ENCODE peak calls at places on chromosomes 11 and 22, in four cellular contexts. M, H, C and T are unnamed samples.

GRCh38 chr11:122888162-122888561 is 5.6 kb downstream of the JHY start:
- DNase-seq in H (no peak), C (no peak), M (no peak), T (no peak)

GRCh38 chr11:67486481-67487195 is 3.8 kb downstream of the AIP start:
- DNase-seq in C (no peak), H (no peak), M (no peak), T (no peak)

GRCh38 chr22:35543702-35544101 is 3.1 kb downstream of the RASD2 start:
- DNase-seq in M (no peak), C (no peak), H (no peak), T (no peak)

GRCh38 chr11:75462117-75462653 is 29.2 kb upstream of the KLHL35 start:
- DNase-seq in M (no peak), C (no peak), H (no peak), T (no peak)

GRCh38 chr11:66059966-66060680 is 8.0 kb downstream of the SF3B2 start:
- DNase-seq in M (no peak), H (no peak), C (no peak), T (no peak)

GRCh38 chr22:30045901-30046715 is 34.2 kb upstream of the HORMAD2 start:
- DNase-seq in M (no peak), C (no peak), H (no peak), T (no peak)

GRCh38 chr11:19433791-19434190 is 193.0 kb upstream of the E2F8 start:
- DNase-seq in C (no peak), H (no peak), M (no peak), T (no peak)

GRCh38 chr11:120546312-120547205 is 35.0 kb downstream of the GRIK4 start:
- DNase-seq in H (peak; percentile 94), C (peak; percentile 83), M (peak; percentile 48), T (peak; percentile 45)

GRCh38 chr11:115518983-115519382 is 14.8 kb upstream of the CADM1 start:
- DNase-seq in C (no peak), H (no peak), M (no peak), T (no peak)

GRCh38 chr11:77672276-77672675 is 34.7 kb upstream of the CLNS1A start:
- DNase-seq in C (peak; percentile 83), H (peak; percentile 96), M (no peak), T (peak; percentile 33)

GRCh38 chr22:42992092-42992491 is 22.9 kb downstream of the PACSIN2 start:
- DNase-seq in M (no peak), C (no peak), H (no peak), T (no peak)

GRCh38 chr11:38646382-38646781 is 2048.3 kb upstream of the RAG2 start:
- DNase-seq in H (no peak), C (no peak), M (no peak), T (no peak)

GRCh38 chr11:12005476-12005875 is 3.0 kb downstream of the DKK3 start:
- DNase-seq in M (no peak), H (peak; percentile 75), C (peak; percentile 40), T (no peak)

GRCh38 chr11:66011239-66011784 is 496 bp upstream of the CST6 start:
- DNase-seq in H (peak; percentile 47), M (peak; percentile 98), C (no peak), T (peak; percentile 69)

GRCh38 chr22:22248878-22249277 is 4.3 kb downstream of the VPREB1 start:
- DNase-seq in M (no peak), H (no peak), C (no peak), T (no peak)

GRCh38 chr11:31882951-31883392 is 71.8 kb upstream of the PAX6 start:
- DNase-seq in H (no peak), C (no peak), M (no peak), T (no peak)

GRCh38 chr11:63567044-63567840 is 4.1 kb upstream of the PLAAT2 start:
- DNase-seq in H (peak; percentile 92), M (peak; percentile 77), C (peak; percentile 60), T (peak; percentile 99)

GRCh38 chr11:11186249-11186648 is 166.8 kb downstream of the CSNK2A3 start:
- DNase-seq in H (no peak), C (no peak), M (no peak), T (no peak)

GRCh38 chr11:20011294-20011951 is 148.9 kb downstream of the DBX1 start:
- DNase-seq in H (no peak), C (no peak), M (no peak), T (no peak)

GRCh38 chr22:48089601-48090331 is 1327.3 kb downstream of the TBC1D22A start:
- DNase-seq in H (peak; percentile 5), C (no peak), M (peak; percentile 7), T (no peak)

GRCh38 chr22:44870021-44870420 is 117.6 kb downstream of the ARHGAP8 start:
- DNase-seq in M (peak; percentile 62), H (peak; percentile 13), C (no peak), T (no peak)

GRCh38 chr11:114154271-114155047 is 94.9 kb downstream of the ZBTB16 start:
- DNase-seq in C (no peak), M (peak; percentile 14), H (peak; percentile 98), T (no peak)

GRCh38 chr11:16226245-16226644 is 130.1 kb downstream of the SOX6 start:
- DNase-seq in M (peak; percentile 77), C (no peak), H (peak; percentile 41), T (peak; percentile 74)

GRCh38 chr11:66070604-66071325 is 693 bp downstream of the PACS1 start:
- DNase-seq in H (peak; percentile 59), M (peak; percentile 52), C (no peak), T (no peak)

GRCh38 chr11:19768815-19769214 is 56.2 kb downstream of the NAV2 start:
- DNase-seq in H (no peak), M (no peak), C (no peak), T (no peak)

GRCh38 chr11:16239130-16240105 is 116.9 kb downstream of the SOX6 start:
- DNase-seq in C (no peak), M (no peak), H (no peak), T (no peak)

GRCh38 chr11:67082071-67082791 is 25.6 kb downstream of the RHOD start:
- DNase-seq in H (peak; percentile 25), M (peak; percentile 30), C (no peak), T (no peak)

GRCh38 chr22:47776329-47776728 is 1013.9 kb downstream of the TBC1D22A start:
- DNase-seq in M (no peak), H (no peak), C (no peak), T (no peak)

GRCh38 chr11:44028401-44028800 is 19.4 kb upstream of the ACCSL start:
- DNase-seq in C (no peak), H (no peak), M (no peak), T (no peak)

GRCh38 chr11:73361953-73362776 is 14.0 kb upstream of the RELT start:
- DNase-seq in C (no peak), H (no peak), M (no peak), T (no peak)
- TF ChIP-seq CTCF in C (no peak), H (no peak), M (no peak), T (no peak)

GRCh38 chr11:124799384-124800225 is 601 bp downstream of the MSANTD2 start:
- DNase-seq in M (peak; percentile 58), H (peak; percentile 28), C (no peak), T (no peak)

GRCh38 chr11:124801014-124801413 is 808 bp upstream of the MSANTD2 start:
- DNase-seq in M (no peak), C (no peak), H (peak; percentile 60), T (no peak)

GRCh38 chr11:124801636-124802312 is 1.6 kb upstream of the MSANTD2 start:
- DNase-seq in H (peak; percentile 26), C (peak; percentile 10), M (no peak), T (no peak)

GRCh38 chr11:124798991-124799383 is 1.2 kb downstream of the MSANTD2 start:
- DNase-seq in H (peak; percentile 68), M (peak; percentile 56), C (peak; percentile 28), T (no peak)

GRCh38 chr11:124800226-124800929 is at the start of gene MSANTD2:
- DNase-seq in H (peak; percentile 88), C (peak; percentile 29), M (peak; percentile 80), T (no peak)
- TF ChIP-seq CTCF in H (no peak), C (no peak), M (no peak), T (no peak)

GRCh38 chr11:17764446-17765218 is 30.1 kb downstream of the KCNC1 start:
- DNase-seq in M (no peak), H (no peak), C (no peak), T (no peak)

GRCh38 chr11:17760102-17761029 is 25.8 kb downstream of the KCNC1 start:
- DNase-seq in M (peak; percentile 70), H (peak; percentile 44), C (peak; percentile 10), T (peak; percentile 1)

GRCh38 chr11:17763703-17764102 is 29.1 kb downstream of the KCNC1 start:
- DNase-seq in H (no peak), C (no peak), M (no peak), T (no peak)

GRCh38 chr11:17763244-17763643 is 28.7 kb downstream of the KCNC1 start:
- DNase-seq in C (no peak), H (no peak), M (no peak), T (no peak)

DNA sequence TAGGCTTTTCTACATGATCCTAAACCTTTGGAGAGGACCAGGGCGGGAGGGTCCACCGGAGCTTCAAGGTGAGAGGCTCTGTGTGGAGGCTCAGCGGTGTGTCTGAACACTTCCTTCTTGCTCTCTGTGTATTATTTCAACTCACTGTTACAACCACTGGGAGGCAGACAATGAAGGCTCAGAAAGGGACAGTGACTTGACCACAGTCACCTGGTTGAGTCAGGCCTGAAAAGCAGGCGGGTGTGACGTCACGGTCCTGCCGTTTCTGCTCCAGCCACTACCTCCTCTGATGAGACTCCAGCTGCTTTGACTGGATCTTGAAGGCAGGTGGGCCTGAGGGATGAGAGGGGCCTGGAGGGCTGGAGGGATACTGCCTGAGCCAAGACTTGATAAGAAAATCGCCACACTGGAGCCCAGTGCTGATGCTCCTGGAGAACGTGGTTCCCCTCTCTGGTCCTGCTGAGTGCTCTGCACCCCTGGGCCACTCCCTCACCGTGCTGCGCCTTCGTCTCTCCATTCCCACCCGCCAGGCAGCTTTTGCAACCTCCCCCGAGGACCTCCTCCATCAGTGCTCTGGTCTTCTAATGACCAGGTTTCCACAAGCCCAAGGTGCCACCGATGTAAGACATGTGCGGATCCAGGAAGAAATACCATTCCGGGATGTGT is 27.9 kb downstream of the KCNC1 start:
- DNase-seq in C (no peak), H (no peak), M (no peak), T (no peak)
- TF ChIP-seq CTCF in C (no peak), H (no peak), M (no peak), T (peak; percentile 2)

GRCh38 chr11:69132301-69132670 is 23.4 kb upstream of the SMIM38 start:
- DNase-seq in C (no peak), H (no peak), M (no peak), T (no peak)

GRCh38 chr11:69129647-69130046 is 26.1 kb upstream of the SMIM38 start:
- DNase-seq in M (no peak), C (no peak), H (no peak), T (no peak)

GRCh38 chr11:69133251-69133650 is 22.5 kb upstream of the SMIM38 start:
- DNase-seq in M (no peak), C (no peak), H (no peak), T (no peak)

GRCh38 chr11:69130586-69131566 is 24.9 kb upstream of the SMIM38 start:
- DNase-seq in H (no peak), M (no peak), C (no peak), T (no peak)

DNA sequence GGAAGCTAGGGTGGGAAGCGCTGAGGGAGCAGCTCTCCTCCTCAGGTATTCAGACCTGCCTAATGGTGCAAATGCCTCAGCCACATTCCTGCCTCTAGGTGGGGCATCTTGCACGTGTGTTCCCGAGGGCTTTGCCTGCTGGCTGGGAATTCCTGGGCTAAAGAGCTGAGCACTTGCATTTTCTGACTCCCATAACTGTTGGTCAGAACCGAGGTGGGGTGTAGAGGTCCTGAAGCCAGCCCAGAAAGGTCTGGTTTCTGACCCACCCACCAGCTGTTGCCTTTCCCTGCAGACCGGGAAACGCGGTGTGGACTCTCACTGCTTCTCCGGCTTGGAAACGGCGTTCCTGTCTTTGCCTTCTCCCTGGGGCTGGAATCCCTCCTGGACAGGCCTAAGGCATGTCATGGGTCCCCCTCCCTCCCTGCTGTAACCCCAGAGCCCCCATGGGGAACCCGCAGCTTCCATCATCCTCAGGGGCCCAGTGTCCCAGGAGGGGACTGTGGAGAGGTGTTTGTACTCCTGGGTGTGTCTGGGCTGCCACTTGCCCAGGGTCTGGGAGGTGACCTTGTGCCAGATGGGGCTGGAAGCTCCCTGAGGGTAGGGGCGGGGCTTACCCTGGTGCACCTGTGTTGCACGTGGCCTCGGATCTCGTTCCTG is 24.0 kb upstream of the SMIM38 start:
- DNase-seq in M (peak; percentile 95), H (peak; percentile 78), C (peak; percentile 36), T (peak; percentile 31)
- TF ChIP-seq CTCF in M (peak; percentile 77), H (peak; percentile 89), C (peak; percentile 68), T (peak; percentile 95)